ENCODE peak calls at places on chromosomes 4 and X, in ten cellular contexts. A, T, M, I, J, O, U, F, E and Z are unnamed samples.

GRCh38 chrX:153378607-153379006 is 22.5 kb downstream of the PNMA6E start:
- DNase-seq in A (no peak), T (no peak), M (no peak), I (no peak), J (no peak), O (no peak), U (no peak), F (no peak), E (no peak), Z (no peak)

GRCh38 chr4:139844057-139844456 is 178.4 kb downstream of the MGST2 start:
- DNase-seq in A (no peak), T (no peak), M (peak; percentile 62), I (peak; percentile 33), J (no peak), O (no peak), U (no peak), F (no peak), E (no peak), Z (no peak)

GRCh38 chr4:184506527-184507121 is 32.3 kb upstream of the IRF2 start:
- DNase-seq in A (peak; percentile 14), T (peak; percentile 87), M (no peak), I (no peak), J (no peak), O (peak; percentile 47), U (peak; percentile 70), F (no peak), E (peak; percentile 56), Z (no peak)

GRCh38 chr4:33302298-33302697 is 2582.1 kb downstream of the PCDH7 start:
- DNase-seq in A (no peak), T (no peak), M (no peak), I (peak; percentile 20), J (no peak), O (no peak), U (no peak), F (no peak), E (no peak), Z (no peak)

GRCh38 chr4:139419388-139419914 is 34.5 kb upstream of the RAB33B start:
- DNase-seq in A (no peak), T (no peak), M (peak; percentile 68), I (peak; percentile 92), J (no peak), O (no peak), U (peak; percentile 91), F (peak; percentile 36), E (no peak), Z (peak; percentile 90)

GRCh38 chr4:186936496-186937375 is 213.1 kb upstream of the FAT1 start:
- DNase-seq in A (no peak), T (no peak), M (peak; percentile 75), I (peak; percentile 87), J (no peak), O (no peak), U (no peak), F (no peak), E (no peak), Z (peak; percentile 86)

GRCh38 chr4:22645481-22646182 is 47.1 kb upstream of the GBA3 start:
- DNase-seq in A (no peak), T (no peak), M (no peak), I (no peak), J (no peak), O (no peak), U (no peak), F (no peak), E (no peak), Z (no peak)

GRCh38 chr4:825969-826330 is at the start of gene CPLX1:
- DNase-seq in A (no peak), T (no peak), M (no peak), I (no peak), J (peak; percentile 16), O (peak; percentile 96), U (no peak), F (no peak), E (no peak), Z (no peak)

GRCh38 chr4:54187148-54187547 is 41.9 kb upstream of the PDGFRA start:
- DNase-seq in A (no peak), T (no peak), M (no peak), I (peak; percentile 51), J (no peak), O (no peak), U (no peak), F (no peak), E (no peak), Z (peak; percentile 61)

GRCh38 chr4:87204559-87204958 is 15.9 kb downstream of the KLHL8 start:
- DNase-seq in A (no peak), T (no peak), M (no peak), I (no peak), J (no peak), O (peak; percentile 27), U (no peak), F (no peak), E (no peak), Z (no peak)

GRCh38 chrX:20514358-20514757 is 247.6 kb upstream of the RPS6KA3 start:
- DNase-seq in A (no peak), T (no peak), M (peak; percentile 92), I (peak; percentile 69), J (no peak), O (no peak), U (no peak), F (no peak), E (no peak), Z (peak; percentile 64)

GRCh38 chr4:66769436-66769835 is 775.9 kb downstream of the CENPC start:
- DNase-seq in A (no peak), T (no peak), M (no peak), I (no peak), J (no peak), O (no peak), U (no peak), F (no peak), E (no peak), Z (no peak)

GRCh38 chrX:132041016-132041415 is 17.9 kb downstream of the STK26 start:
- DNase-seq in A (no peak), T (no peak), M (peak; percentile 28), I (peak; percentile 46), J (no peak), O (no peak), U (no peak), F (no peak), E (no peak), Z (peak; percentile 53)

GRCh38 chrX:72666451-72666850 is 47.7 kb downstream of the PHKA1 start:
- DNase-seq in A (no peak), T (no peak), M (no peak), I (peak; percentile 52), J (no peak), O (no peak), U (no peak), F (no peak), E (no peak), Z (peak; percentile 51)

GRCh38 chrX:54921427-54922021 is 900 bp downstream of the TRO start:
- DNase-seq in A (no peak), T (peak; percentile 10), M (peak; percentile 67), I (peak; percentile 75), J (peak; percentile 23), O (peak; percentile 83), U (no peak), F (peak; percentile 47), E (peak; percentile 69), Z (peak; percentile 57)

GRCh38 chr4:39823193-39823592 is 125.3 kb downstream of the UBE2K start:
- DNase-seq in A (no peak), T (no peak), M (peak; percentile 68), I (peak; percentile 69), J (no peak), O (no peak), U (no peak), F (no peak), E (no peak), Z (peak; percentile 57)

GRCh38 chr4:134470544-134470943 is 269.0 kb upstream of the PABPC4L start:
- DNase-seq in A (no peak), T (no peak), M (peak; percentile 0), I (peak; percentile 4), J (peak; percentile 42), O (no peak), U (no peak), F (peak; percentile 28), E (no peak), Z (peak; percentile 0)
- TF ChIP-seq CTCF in A (no peak), T (no peak), M (no peak), I (no peak), J (peak; percentile 67), O (peak; percentile 53), U (peak; percentile 9), F (peak; percentile 29), E (no peak), Z (no peak)

GRCh38 chrX:136750364-136750763 is 30.4 kb downstream of the ARHGEF6 start:
- DNase-seq in A (no peak), T (no peak), M (no peak), I (no peak), J (no peak), O (no peak), U (no peak), F (no peak), E (no peak), Z (peak; percentile 27)
- H3K4me3 ChIP-seq in A (no peak overlapping the region), T (no peak overlapping the region), M (no peak overlapping the region), I (no peak overlapping the region), J (no peak overlapping the region), O (no peak overlapping the region), U (no peak overlapping the region), F (no peak overlapping the region), E (no peak overlapping the region), Z (no peak overlapping the region)

GRCh38 chr4:15837591-15837990 is 59.5 kb downstream of the CD38 start:
- DNase-seq in A (no peak), T (no peak), M (no peak), I (no peak), J (no peak), O (no peak), U (no peak), F (no peak), E (no peak), Z (no peak)
- TF ChIP-seq CTCF in A (no peak), T (no peak), M (no peak), I (no peak), J (no peak), O (no peak), U (no peak), F (no peak), E (no peak), Z (no peak)

DNA sequence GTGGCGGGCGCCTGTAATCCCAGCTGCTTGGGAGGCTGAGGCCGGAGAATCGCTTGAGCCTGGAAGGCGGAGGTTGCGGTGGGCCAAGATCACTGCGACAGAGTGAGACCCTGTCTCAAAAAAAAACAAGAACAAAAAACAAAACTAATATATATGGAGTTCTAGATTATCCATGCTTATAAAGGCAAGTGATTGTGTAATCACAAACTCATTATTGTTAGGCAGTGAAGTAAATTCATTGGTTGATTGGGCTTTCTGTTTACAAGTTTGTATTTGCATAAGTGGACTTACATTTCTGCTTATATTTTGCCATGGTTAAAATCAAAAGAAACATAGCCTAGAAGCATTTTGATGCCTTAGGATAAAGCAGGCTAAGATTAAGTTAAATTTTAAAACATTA is 2.5 kb upstream of the UBE2D3 start:
- DNase-seq in A (no peak), T (no peak), M (no peak), I (no peak), J (no peak), O (no peak), U (no peak), F (no peak), E (no peak), Z (no peak)
- H3K4me3 ChIP-seq in A (no peak overlapping the region), T (no peak overlapping the region), M (no peak overlapping the region), I (no peak overlapping the region), J (no peak overlapping the region), O (no peak overlapping the region), U (no peak overlapping the region), F (no peak overlapping the region), E (no peak overlapping the region), Z (no peak overlapping the region)

DNA sequence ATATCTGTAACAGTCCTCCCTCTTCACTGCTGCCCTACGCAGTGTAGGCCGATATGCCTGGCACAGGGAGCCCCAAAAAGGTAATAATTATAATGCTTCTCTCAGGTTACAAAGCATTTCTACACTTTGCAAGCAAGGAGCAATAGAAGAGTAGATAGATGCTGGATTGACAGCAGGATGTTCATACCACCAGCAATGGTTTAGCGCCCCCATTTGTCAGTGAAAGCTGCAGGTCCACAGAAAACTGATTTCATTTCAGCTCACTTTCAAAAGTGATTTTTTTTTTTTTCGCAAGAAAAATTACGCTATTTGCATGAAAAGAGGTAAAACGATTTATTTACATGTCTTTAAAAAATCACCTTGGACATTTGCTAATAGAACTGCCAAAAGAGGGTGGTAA is 34.5 kb downstream of the HPF1 start:
- DNase-seq in A (no peak), T (no peak), M (peak; percentile 28), I (peak; percentile 27), J (no peak), O (peak; percentile 34), U (no peak), F (no peak), E (no peak), Z (peak; percentile 14)
- TF ChIP-seq CTCF in A (peak; percentile 14), T (no peak), M (peak; percentile 14), I (peak; percentile 25), J (peak; percentile 25), O (peak; percentile 52), U (no peak), F (no peak), E (peak; percentile 20), Z (no peak)